ENCODE peak calls at places on chromosome 19, in five cellular contexts. F, C, Y, P and O are unnamed samples.

GRCh38 chr19:18782559-18783225 is 8.4 kb downstream of the COMP start:
- DNase-seq in F (no peak), C (no peak), Y (no peak), P (no peak), O (no peak)

GRCh38 chr19:18428173-18428836 is 9.1 kb downstream of the SSBP4 start:
- DNase-seq in C (no peak), Y (no peak), P (no peak), F (no peak), O (no peak)

GRCh38 chr19:41641879-41642485 is 15.1 kb upstream of the CEACAM4 start:
- DNase-seq in Y (peak), F (no peak), P (peak), C (peak), O (no peak)

GRCh38 chr19:2858864-2859263 is 8.3 kb upstream of the ZNF556 start:
- DNase-seq in Y (no peak), C (no peak), F (no peak), P (no peak), O (no peak)

GRCh38 chr19:33292595-33293254 is 9.6 kb downstream of the CEBPA start:
- DNase-seq in C (no peak), Y (no peak), P (no peak), F (no peak), O (no peak)

GRCh38 chr19:33404506-33404905 is 31.0 kb downstream of the CEBPG start:
- DNase-seq in C (no peak), F (no peak), Y (no peak), P (no peak), O (no peak)

GRCh38 chr19:4103073-4103418 is 20.9 kb downstream of the MAP2K2 start:
- DNase-seq in C (no peak), Y (peak), P (no peak), F (no peak), O (no peak)

GRCh38 chr19:33459691-33460090 is 61.9 kb downstream of the PEPD start:
- DNase-seq in C (no peak), Y (no peak), F (no peak), P (no peak), O (no peak)

GRCh38 chr19:49149652-49150105 is 5.5 kb downstream of the HRC start:
- DNase-seq in C (peak), P (no peak), F (peak), Y (peak), O (no peak)

GRCh38 chr19:55552620-55553019 is 7.3 kb upstream of the SBK3 start:
- DNase-seq in C (peak), F (peak), P (no peak), Y (peak), O (no peak)

GRCh38 chr19:7199613-7200533 is 94.3 kb downstream of the INSR start:
- DNase-seq in F (no peak), Y (no peak), C (no peak), P (no peak), O (no peak)

GRCh38 chr19:10452726-10453620 is 32.6 kb downstream of the PDE4A start:
- DNase-seq in F (no peak), C (no peak), P (no peak), Y (no peak), O (no peak)

GRCh38 chr19:19751846-19752245 is 18.9 kb upstream of the ZNF14 start:
- DNase-seq in P (no peak), Y (no peak), F (no peak), C (no peak), O (no peak)

GRCh38 chr19:55484571-55485438 is at the start of gene NAT14:
- DNase-seq in Y (peak), C (no peak), F (no peak), P (peak), O (peak)

GRCh38 chr19:44107751-44108150 is 5.4 kb upstream of the ZNF225 start:
- DNase-seq in F (no peak), C (no peak), Y (no peak), P (no peak), O (no peak)